ENCODE peak calls at places on chromosomes 11 and 22, in six cellular contexts. One of them, this sample, is unnamed.

GRCh38 chr11:133955945-133956421 is 785 bp downstream of the IGSF9B start:
- DNase-seq in adrenal gland: no peak
- DNase-seq in SJCRH30: no peak
- DNase-seq in substantia nigra: no peak
- DNase-seq in HCT116: no peak
- DNase-seq in breast epithelium: no peak
- DNase-seq in this sample: no peak

GRCh38 chr22:19631899-19632670 is 82.2 kb upstream of the SEPTIN5 start:
- DNase-seq in adrenal gland: no peak
- DNase-seq in SJCRH30: peak
- DNase-seq in substantia nigra: no peak
- DNase-seq in HCT116: peak
- DNase-seq in breast epithelium: no peak
- DNase-seq in this sample: no peak

GRCh38 chr22:38796262-38796957 is 2.5 kb upstream of the DNAL4 start:
- DNase-seq in adrenal gland: no peak
- DNase-seq in SJCRH30: no peak
- DNase-seq in substantia nigra: no peak
- DNase-seq in HCT116: no peak
- DNase-seq in breast epithelium: no peak
- DNase-seq in this sample: no peak

GRCh38 chr22:19057539-19057938 is 64.7 kb downstream of the DGCR2 start:
- DNase-seq in adrenal gland: no peak
- DNase-seq in SJCRH30: no peak
- DNase-seq in substantia nigra: no peak
- DNase-seq in HCT116: no peak
- DNase-seq in breast epithelium: no peak
- DNase-seq in this sample: no peak

GRCh38 chr11:115112779-115113178 is 391.4 kb downstream of the CADM1 start:
- DNase-seq in adrenal gland: no peak
- DNase-seq in SJCRH30: no peak
- DNase-seq in substantia nigra: no peak
- DNase-seq in HCT116: no peak
- DNase-seq in breast epithelium: no peak
- DNase-seq in this sample: no peak

GRCh38 chr11:116373107-116373506 is 399.7 kb downstream of the BUD13 start:
- DNase-seq in adrenal gland: no peak
- DNase-seq in SJCRH30: no peak
- DNase-seq in substantia nigra: no peak
- DNase-seq in HCT116: no peak
- DNase-seq in breast epithelium: no peak
- DNase-seq in this sample: no peak

GRCh38 chr22:28989484-28989883 is 72.1 kb downstream of the C22orf31 start:
- DNase-seq in adrenal gland: no peak
- DNase-seq in SJCRH30: no peak
- DNase-seq in substantia nigra: no peak
- DNase-seq in HCT116: no peak
- DNase-seq in breast epithelium: peak
- DNase-seq in this sample: no peak

GRCh38 chr11:43397251-43397650 is 38.5 kb downstream of the TTC17 start:
- DNase-seq in adrenal gland: no peak
- DNase-seq in SJCRH30: no peak
- DNase-seq in substantia nigra: no peak
- DNase-seq in HCT116: no peak
- DNase-seq in breast epithelium: no peak
- DNase-seq in this sample: no peak

GRCh38 chr11:77789061-77789730 is 31.3 kb downstream of the RSF1 start:
- DNase-seq in adrenal gland: no peak
- DNase-seq in SJCRH30: no peak
- DNase-seq in substantia nigra: no peak
- DNase-seq in HCT116: no peak
- DNase-seq in breast epithelium: no peak
- DNase-seq in this sample: no peak

GRCh38 chr11:120191058-120191457 is 19.8 kb upstream of the OAF start:
- DNase-seq in adrenal gland: no peak
- DNase-seq in SJCRH30: no peak
- DNase-seq in substantia nigra: no peak
- DNase-seq in HCT116: no peak
- DNase-seq in breast epithelium: no peak
- DNase-seq in this sample: no peak

GRCh38 chr11:31340903-31341572 is 28.5 kb downstream of the DCDC1 start:
- DNase-seq in adrenal gland: no peak
- DNase-seq in SJCRH30: peak
- DNase-seq in substantia nigra: no peak
- DNase-seq in HCT116: peak
- DNase-seq in breast epithelium: no peak
- DNase-seq in this sample: no peak

GRCh38 chr11:82823635-82824614 is 76.3 kb downstream of the PRCP start:
- DNase-seq in adrenal gland: no peak
- DNase-seq in SJCRH30: no peak
- DNase-seq in substantia nigra: no peak
- DNase-seq in HCT116: no peak
- DNase-seq in breast epithelium: no peak
- DNase-seq in this sample: no peak

GRCh38 chr11:73225001-73225686 is 7.1 kb downstream of the P2RY2 start:
- DNase-seq in adrenal gland: no peak
- DNase-seq in SJCRH30: no peak
- DNase-seq in substantia nigra: no peak
- DNase-seq in HCT116: no peak
- DNase-seq in breast epithelium: no peak
- DNase-seq in this sample: no peak

GRCh38 chr22:41827671-41828070 is 5.2 kb upstream of the SREBF2 start:
- DNase-seq in adrenal gland: no peak
- DNase-seq in SJCRH30: peak
- DNase-seq in substantia nigra: no peak
- DNase-seq in HCT116: no peak
- DNase-seq in breast epithelium: no peak
- DNase-seq in this sample: no peak

GRCh38 chr11:92286718-92287117 is 62.1 kb downstream of the FAT3 start:
- DNase-seq in adrenal gland: no peak
- DNase-seq in SJCRH30: no peak
- DNase-seq in substantia nigra: no peak
- DNase-seq in HCT116: no peak
- DNase-seq in breast epithelium: no peak
- DNase-seq in this sample: no peak

GRCh38 chr11:19743622-19744021 is 31.0 kb downstream of the NAV2 start:
- DNase-seq in adrenal gland: no peak
- DNase-seq in SJCRH30: no peak
- DNase-seq in substantia nigra: no peak
- DNase-seq in HCT116: no peak
- DNase-seq in breast epithelium: no peak
- DNase-seq in this sample: no peak

DNA sequence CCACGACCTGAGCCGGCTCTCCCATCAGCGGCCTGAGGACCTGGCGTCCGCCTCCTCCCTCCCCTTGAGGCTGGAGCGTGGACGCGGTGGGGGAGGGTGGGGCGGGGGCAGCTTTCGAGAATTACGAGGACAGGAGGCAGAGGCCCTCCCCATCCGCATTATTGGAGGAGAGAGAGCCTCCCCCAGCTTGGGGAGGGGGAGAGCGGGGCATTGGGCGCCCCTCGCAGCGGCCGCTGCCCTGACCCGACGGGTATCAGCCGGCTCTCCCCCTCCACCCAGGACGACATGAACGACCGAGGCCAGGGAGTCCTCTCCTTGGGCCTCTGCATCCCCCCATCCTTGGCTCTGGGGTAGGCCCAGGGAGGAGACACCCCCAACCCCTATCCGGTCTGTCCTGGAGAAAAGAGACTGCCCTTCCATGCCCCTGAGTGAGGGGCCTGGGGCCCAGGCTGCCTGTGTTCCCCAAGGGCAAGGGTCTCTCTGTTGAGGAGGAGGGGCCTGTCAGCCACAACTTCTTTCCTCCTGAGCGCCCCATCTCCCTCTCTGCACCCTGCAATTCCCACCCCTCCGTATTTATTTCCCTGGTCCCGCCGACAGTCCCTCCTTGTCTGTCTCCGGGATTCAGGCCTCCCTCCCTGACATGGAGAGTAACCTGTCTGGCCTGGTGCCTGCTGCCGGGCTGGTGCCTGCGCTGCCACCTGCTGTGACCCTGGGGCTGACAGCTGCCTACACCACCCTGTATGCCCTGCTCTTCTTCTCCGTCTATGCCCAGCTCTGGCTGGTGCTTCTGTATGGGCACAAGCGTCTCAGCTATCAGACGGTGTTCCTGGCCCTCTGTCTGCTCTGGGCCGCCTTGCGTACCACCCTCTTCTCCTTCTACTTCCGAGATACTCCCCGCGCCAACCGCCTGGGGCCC is 495 bp downstream of the GPR137 start:
- DNase-seq in adrenal gland: no peak
- DNase-seq in SJCRH30: no peak
- DNase-seq in substantia nigra: no peak
- DNase-seq in HCT116: no peak
- DNase-seq in breast epithelium: peak
- DNase-seq in this sample: no peak
- H3K27ac ChIP-seq in adrenal gland: peak
- H3K27ac ChIP-seq in SJCRH30: no peak
- H3K27ac ChIP-seq in substantia nigra: peak
- H3K27ac ChIP-seq in HCT116: peak
- H3K27ac ChIP-seq in breast epithelium: peak
- H3K27ac ChIP-seq in this sample: peak

DNA sequence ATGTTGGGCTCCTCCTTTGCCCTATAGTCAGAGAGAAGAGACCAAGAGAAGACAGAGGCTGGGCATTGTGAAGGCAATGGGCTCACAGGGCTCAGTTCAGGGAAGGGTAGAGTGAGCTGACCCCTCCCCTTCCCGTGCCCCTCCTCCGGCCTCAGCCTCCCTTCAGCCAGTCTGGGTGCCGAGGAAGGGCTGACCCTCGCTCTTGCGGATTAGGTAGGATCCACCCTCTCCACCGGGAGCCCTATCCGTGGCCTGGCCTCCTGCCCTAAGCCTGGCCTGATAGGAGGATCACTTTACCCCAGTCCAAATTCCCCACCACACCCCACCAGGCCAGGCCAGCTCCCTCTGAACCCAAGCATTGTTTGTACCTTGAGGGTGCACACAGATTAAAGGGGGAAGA is 1.8 kb upstream of the PPP1R14B start:
- DNase-seq in adrenal gland: no peak
- DNase-seq in SJCRH30: no peak
- DNase-seq in substantia nigra: no peak
- DNase-seq in HCT116: no peak
- DNase-seq in breast epithelium: no peak
- DNase-seq in this sample: no peak
- H3K27ac ChIP-seq in adrenal gland: no peak
- H3K27ac ChIP-seq in SJCRH30: no peak
- H3K27ac ChIP-seq in substantia nigra: no peak
- H3K27ac ChIP-seq in HCT116: peak
- H3K27ac ChIP-seq in breast epithelium: no peak
- H3K27ac ChIP-seq in this sample: no peak

GRCh38 chr22:36463783-36464184 is 17.7 kb downstream of the TXN2 start:
- DNase-seq in adrenal gland: no peak
- DNase-seq in SJCRH30: no peak
- DNase-seq in substantia nigra: peak
- DNase-seq in HCT116: no peak
- DNase-seq in breast epithelium: no peak
- DNase-seq in this sample: no peak

GRCh38 chr22:36462475-36462790 is 19.0 kb downstream of the TXN2 start:
- DNase-seq in adrenal gland: no peak
- DNase-seq in SJCRH30: no peak
- DNase-seq in substantia nigra: no peak
- DNase-seq in HCT116: no peak
- DNase-seq in breast epithelium: no peak
- DNase-seq in this sample: no peak

GRCh38 chr22:36464715-36465231 is 16.7 kb downstream of the TXN2 start:
- DNase-seq in adrenal gland: no peak
- DNase-seq in SJCRH30: no peak
- DNase-seq in substantia nigra: no peak
- DNase-seq in HCT116: no peak
- DNase-seq in breast epithelium: no peak
- DNase-seq in this sample: no peak

GRCh38 chr22:36460202-36460601 is 21.2 kb downstream of the TXN2 start:
- DNase-seq in adrenal gland: no peak
- DNase-seq in SJCRH30: no peak
- DNase-seq in substantia nigra: no peak
- DNase-seq in HCT116: no peak
- DNase-seq in breast epithelium: no peak
- DNase-seq in this sample: no peak

DNA sequence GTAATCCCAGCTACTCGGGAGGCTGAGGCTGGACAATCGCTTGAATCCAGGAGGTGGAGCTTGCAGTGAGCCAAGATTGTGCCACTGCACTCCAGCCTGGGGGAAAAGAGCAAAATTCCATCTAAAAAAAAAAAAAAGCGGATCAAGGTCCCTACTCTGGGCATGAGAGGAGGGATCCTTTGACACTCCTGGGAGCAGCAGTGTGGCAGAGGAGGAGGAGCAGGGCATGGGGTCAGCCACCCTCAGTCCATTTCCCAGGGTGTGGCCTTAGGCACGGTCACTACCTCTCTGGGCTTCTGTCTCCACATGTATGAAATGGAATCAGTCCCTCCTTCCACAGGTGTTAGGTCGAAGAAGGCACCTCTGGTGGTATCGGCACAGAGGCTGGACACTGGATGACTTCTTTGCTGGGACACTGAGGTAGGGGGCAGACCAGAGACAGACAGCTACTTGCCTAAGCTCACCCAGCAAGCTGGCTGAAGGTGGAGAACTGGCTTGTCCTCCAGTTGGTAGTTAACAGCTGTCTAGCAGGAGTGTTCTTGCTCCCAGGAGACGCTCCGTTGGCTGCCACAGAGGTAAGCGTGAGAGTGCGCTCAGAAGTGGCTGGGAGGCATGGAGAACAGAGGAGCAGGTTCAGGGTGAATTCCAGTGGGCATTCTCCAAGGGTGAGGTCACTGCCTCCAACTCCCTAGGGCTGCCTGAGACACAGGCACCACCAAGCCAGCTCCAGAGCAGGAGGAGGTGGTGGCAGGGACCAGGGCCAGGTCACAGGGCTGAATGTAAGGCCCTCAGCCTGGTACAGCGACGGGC is 19.6 kb downstream of the TXN2 start:
- DNase-seq in adrenal gland: no peak
- DNase-seq in SJCRH30: peak
- DNase-seq in substantia nigra: no peak
- DNase-seq in HCT116: no peak
- DNase-seq in breast epithelium: peak
- DNase-seq in this sample: no peak
- H3K27ac ChIP-seq in adrenal gland: no peak
- H3K27ac ChIP-seq in SJCRH30: peak
- H3K27ac ChIP-seq in substantia nigra: no peak
- H3K27ac ChIP-seq in HCT116: peak
- H3K27ac ChIP-seq in breast epithelium: peak
- H3K27ac ChIP-seq in this sample: no peak

GRCh38 chr11:78809931-78810481 is 235.3 kb upstream of the NARS2 start:
- DNase-seq in adrenal gland: no peak
- DNase-seq in SJCRH30: no peak
- DNase-seq in substantia nigra: no peak
- DNase-seq in HCT116: no peak
- DNase-seq in breast epithelium: no peak
- DNase-seq in this sample: no peak

GRCh38 chr11:78806214-78807004 is 231.7 kb upstream of the NARS2 start:
- DNase-seq in adrenal gland: peak
- DNase-seq in SJCRH30: no peak
- DNase-seq in substantia nigra: no peak
- DNase-seq in HCT116: no peak
- DNase-seq in breast epithelium: no peak
- DNase-seq in this sample: no peak

GRCh38 chr11:78810489-78811090 is 235.9 kb upstream of the NARS2 start:
- DNase-seq in adrenal gland: no peak
- DNase-seq in SJCRH30: no peak
- DNase-seq in substantia nigra: no peak
- DNase-seq in HCT116: no peak
- DNase-seq in breast epithelium: no peak
- DNase-seq in this sample: no peak

GRCh38 chr11:78807351-78807750 is 232.7 kb upstream of the NARS2 start:
- DNase-seq in adrenal gland: no peak
- DNase-seq in SJCRH30: no peak
- DNase-seq in substantia nigra: no peak
- DNase-seq in HCT116: no peak
- DNase-seq in breast epithelium: no peak
- DNase-seq in this sample: no peak

GRCh38 chr11:78808903-78809302 is 234.2 kb upstream of the NARS2 start:
- DNase-seq in adrenal gland: peak
- DNase-seq in SJCRH30: no peak
- DNase-seq in substantia nigra: no peak
- DNase-seq in HCT116: no peak
- DNase-seq in breast epithelium: no peak
- DNase-seq in this sample: no peak
- H3K27ac ChIP-seq in adrenal gland: no peak
- H3K27ac ChIP-seq in SJCRH30: no peak
- H3K27ac ChIP-seq in substantia nigra: no peak
- H3K27ac ChIP-seq in HCT116: no peak
- H3K27ac ChIP-seq in breast epithelium: peak
- H3K27ac ChIP-seq in this sample: no peak